ENCODE peak calls at places on chromosome 11, in four cellular contexts. A is K562, T is GM12878, C is HepG2. Y is an unnamed sample.
A peak's percentile ranks its signal among the peaks of the same experiment; 100 is the strongest.

GRCh38 chr11:62770778-62771143 is 435 bp upstream of the TAF6L start:
- DNase-seq in T (no peak), A (no peak), C (peak; percentile 24), Y (no peak)

GRCh38 chr11:85752890-85753581 is 57.9 kb downstream of the SYTL2 start:
- DNase-seq in C (no peak), T (no peak), A (no peak), Y (no peak)

GRCh38 chr11:15923169-15923568 is 433.2 kb downstream of the SOX6 start:
- DNase-seq in A (no peak), T (no peak), C (no peak), Y (no peak)

GRCh38 chr11:112962854-112963367 is 1.7 kb downstream of the NCAM1 start:
- DNase-seq in T (no peak), A (no peak), C (no peak), Y (peak; percentile 59)

GRCh38 chr11:46291441-46292143 is 14.1 kb downstream of the CREB3L1 start:
- DNase-seq in C (no peak), T (no peak), A (no peak), Y (no peak)

GRCh38 chr11:34972892-34973291 is 56.5 kb downstream of the PDHX start:
- DNase-seq in A (no peak), T (no peak), C (no peak), Y (no peak)

GRCh38 chr11:37503411-37504065 is 905.5 kb upstream of the RAG2 start:
- DNase-seq in T (no peak), C (no peak), A (no peak), Y (no peak)

GRCh38 chr11:72088076-72088806 is 7.6 kb downstream of the LRRC51 start:
- DNase-seq in A (peak; percentile 38), T (no peak), C (no peak), Y (no peak)

GRCh38 chr11:96235725-96236124 is 107.3 kb downstream of the MAML2 start:
- DNase-seq in T (no peak), A (no peak), C (no peak), Y (no peak)

GRCh38 chr11:36218283-36218921 is 70.8 kb downstream of the COMMD9 start:
- DNase-seq in C (no peak), A (no peak), T (no peak), Y (no peak)

GRCh38 chr11:78770931-78771330 is 196.3 kb upstream of the NARS2 start:
- DNase-seq in T (no peak), A (no peak), C (no peak), Y (no peak)

GRCh38 chr11:61477734-61478148 is 30.8 kb upstream of the LRRC10B start:
- DNase-seq in T (no peak), A (peak; percentile 81), C (no peak), Y (peak; percentile 77)

GRCh38 chr11:13029872-13030271 is 20.8 kb downstream of the RASSF10 start:
- DNase-seq in C (no peak), T (no peak), A (no peak), Y (no peak)

GRCh38 chr11:86955674-86956522 is 703 bp upstream of the FZD4 start:
- DNase-seq in C (peak; percentile 88), A (peak; percentile 89), T (peak; percentile 5), Y (peak; percentile 81)

GRCh38 chr11:5476184-5476819 is 12.2 kb upstream of the OR52D1 start:
- DNase-seq in A (peak; percentile 71), C (peak; percentile 36), T (no peak), Y (peak; percentile 49)

GRCh38 chr11:17839973-17840611 is 105.5 kb downstream of the KCNC1 start:
- DNase-seq in T (no peak), C (no peak), A (no peak), Y (no peak)

GRCh38 chr11:60158666-60159065 is 24.2 kb downstream of the MS4A6A start:
- DNase-seq in A (no peak), T (no peak), C (no peak), Y (no peak)

GRCh38 chr11:66188580-66188979 is 79.9 kb upstream of the RAB1B start:
- DNase-seq in C (no peak), T (no peak), A (no peak), Y (no peak)
- TF ChIP-seq SP1 in C (no peak), T (no peak), A (no peak), Y (no peak)

GRCh38 chr11:128548655-128549255 is 38.6 kb downstream of the ETS1 start:
- DNase-seq in C (no peak), A (no peak), T (no peak), Y (no peak)
- TF ChIP-seq FOXK2 in C (no peak), A (no peak), T (no peak), Y (no peak)

GRCh38 chr11:2315395-2316168 is 13.8 kb downstream of the TSPAN32 start:
- DNase-seq in C (no peak), T (no peak), A (no peak), Y (no peak)
- TF ChIP-seq SP1 in C (no peak), T (no peak), A (no peak), Y (no peak)

GRCh38 chr11:74689666-74690065 is 41.6 kb downstream of the CHRDL2 start:
- DNase-seq in A (no peak), C (peak; percentile 21), T (no peak), Y (no peak)
- TF ChIP-seq FOXK2 in A (no peak), C (no peak), T (no peak), Y (no peak)